ENCODE peak calls at places on chromosomes 11 and 22, in six cellular contexts. P, A, S, D, U and B are unnamed samples.

GRCh38 chr11:107840120-107840479 is 18.5 kb downstream of the SLC35F2 start:
- DNase-seq in P (no peak), A (no peak), S (no peak), D (no peak), U (no peak), B (no peak)

GRCh38 chr22:20115691-20116375 is at the start of gene RANBP1:
- DNase-seq in P (no peak), A (no peak), S (no peak), D (no peak), U (no peak), B (peak)

GRCh38 chr11:27830206-27830605 is 130.0 kb upstream of the BDNF start:
- DNase-seq in P (no peak), A (no peak), S (no peak), D (no peak), U (no peak), B (no peak)

GRCh38 chr22:20531404-20532181 is 24.2 kb downstream of the MED15 start:
- DNase-seq in P (no peak), A (no peak), S (no peak), D (peak), U (peak), B (no peak)

GRCh38 chr11:70090989-70091388 is 12.9 kb downstream of the ANO1 start:
- DNase-seq in P (no peak), A (no peak), S (no peak), D (no peak), U (peak), B (no peak)

GRCh38 chr11:95586681-95587080 is 202.9 kb downstream of the FAM76B start:
- DNase-seq in P (no peak), A (no peak), S (no peak), D (no peak), U (no peak), B (no peak)

GRCh38 chr11:1199689-1200610 is 22.9 kb upstream of the MUC5B start:
- DNase-seq in P (peak), A (no peak), S (no peak), D (no peak), U (peak), B (peak)

GRCh38 chr11:133137939-133138338 is 394.4 kb downstream of the OPCML start:
- DNase-seq in P (no peak), A (no peak), S (no peak), D (no peak), U (no peak), B (no peak)

GRCh38 chr11:24386551-24387404 is 110.1 kb upstream of the LUZP2 start:
- DNase-seq in P (no peak), A (no peak), S (no peak), D (peak), U (no peak), B (no peak)

GRCh38 chr22:49763138-49763537 is 64.5 kb downstream of the BRD1 start:
- DNase-seq in P (peak), A (no peak), S (no peak), D (no peak), U (no peak), B (no peak)

GRCh38 chr11:46710821-46711269 is 8.2 kb upstream of the F2 start:
- DNase-seq in P (no peak), A (no peak), S (no peak), D (peak), U (peak), B (no peak)

GRCh38 chr11:69243496-69244200 is 50.3 kb upstream of the MYEOV start:
- DNase-seq in P (no peak), A (no peak), S (no peak), D (no peak), U (no peak), B (no peak)

GRCh38 chr11:65427691-65428577 is 5.3 kb downstream of the NEAT1 start:
- DNase-seq in P (no peak), A (peak), S (no peak), D (peak), U (no peak), B (no peak)

GRCh38 chr11:34653851-34654490 is 33.1 kb downstream of the EHF start:
- DNase-seq in P (no peak), A (peak), S (no peak), D (peak), U (no peak), B (no peak)

GRCh38 chr22:28833276-28833923 is 33.0 kb upstream of the XBP1 start:
- DNase-seq in P (no peak), A (no peak), S (no peak), D (no peak), U (no peak), B (no peak)

GRCh38 chr22:42313804-42314581 is 43.5 kb upstream of the TCF20 start:
- DNase-seq in P (peak), A (peak), S (peak), D (peak), U (no peak), B (peak)

GRCh38 chr11:88415495-88415894 is 78.0 kb upstream of the CTSC start:
- DNase-seq in P (no peak), A (no peak), S (no peak), D (no peak), U (no peak), B (no peak)

GRCh38 chr22:37545703-37546435 is 14.4 kb upstream of the CDC42EP1 start:
- DNase-seq in P (peak), A (peak), S (peak), D (peak), U (peak), B (peak)

GRCh38 chr11:25453471-25453870 is 878.5 kb upstream of the ANO3 start:
- DNase-seq in P (no peak), A (no peak), S (no peak), D (no peak), U (no peak), B (no peak)

GRCh38 chr11:69265210-69265609 is 28.7 kb upstream of the MYEOV start:
- DNase-seq in P (no peak), A (no peak), S (no peak), D (no peak), U (no peak), B (no peak)

DNA sequence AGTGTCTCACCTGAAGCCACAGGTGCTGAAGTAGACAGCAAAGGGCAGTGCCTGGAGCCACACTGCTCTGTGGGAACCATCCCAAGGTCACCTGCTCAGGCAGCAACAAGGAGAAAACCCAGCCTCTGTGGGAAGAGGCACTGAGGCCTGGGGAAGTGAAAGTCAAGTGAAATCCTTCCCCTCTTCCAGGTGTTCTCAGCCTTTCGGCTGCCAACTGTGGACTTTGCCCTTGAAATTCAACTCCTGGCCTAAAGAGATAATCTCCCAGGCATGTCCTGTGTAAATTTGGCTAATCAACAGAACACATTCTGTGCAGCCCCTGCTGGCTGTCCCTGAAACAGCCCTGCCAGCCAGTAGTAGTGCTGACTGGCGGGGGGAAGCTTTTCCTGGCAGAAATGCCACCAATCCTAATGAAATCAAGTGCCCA is 112.1 kb downstream of the RPL27A start:
- DNase-seq in P (peak), A (peak), S (no peak), D (no peak), U (no peak), B (no peak)
- TF ChIP-seq CTCF in P (peak), A (peak), S (peak), D (peak), U (peak), B (peak)

GRCh38 chr22:47151064-47151463 is 388.6 kb downstream of the TBC1D22A start:
- DNase-seq in P (no peak), A (no peak), S (no peak), D (no peak), U (no peak), B (no peak)
- TF ChIP-seq CTCF in P (no peak), A (no peak), S (no peak), D (no peak), U (no peak), B (no peak)

GRCh38 chr11:9858822-9859221 is 194.9 kb downstream of the SWAP70 start:
- DNase-seq in P (no peak), A (no peak), S (no peak), D (peak), U (no peak), B (no peak)
- TF ChIP-seq CTCF in P (no peak), A (no peak), S (no peak), D (no peak), U (no peak), B (no peak)

DNA sequence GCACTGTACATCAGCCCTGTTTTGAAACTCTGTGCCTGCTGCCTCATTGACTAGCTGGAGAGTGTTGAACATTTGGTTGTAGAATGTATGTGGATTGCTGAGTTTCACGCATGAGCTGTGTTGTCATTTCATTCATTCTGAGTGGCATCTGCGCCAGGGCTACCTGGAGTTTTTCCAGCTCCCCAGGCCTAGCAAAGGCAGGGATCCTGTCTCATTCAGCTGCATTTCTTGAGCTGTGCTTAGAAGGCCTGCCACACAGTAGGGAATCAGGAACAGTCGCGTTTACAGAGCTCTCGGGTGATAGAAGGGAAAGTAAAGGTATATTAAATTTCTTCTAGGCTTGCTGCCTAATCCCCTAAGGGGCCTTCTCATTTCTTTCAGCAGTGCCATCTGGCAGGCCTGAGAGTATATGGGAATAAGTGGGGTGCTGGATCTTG is 44.3 kb downstream of the PTPRJ start:
- DNase-seq in P (no peak), A (no peak), S (no peak), D (no peak), U (no peak), B (no peak)
- TF ChIP-seq CTCF in P (no peak), A (no peak), S (no peak), D (no peak), U (no peak), B (no peak)

GRCh38 chr22:17945851-17946690 is 78.3 kb downstream of the MICAL3 start:
- DNase-seq in P (no peak), A (no peak), S (no peak), D (no peak), U (no peak), B (no peak)
- TF ChIP-seq CTCF in P (no peak), A (no peak), S (no peak), D (no peak), U (no peak), B (no peak)

GRCh38 chr22:22576244-22576988 is 17.4 kb upstream of the PRAME start:
- DNase-seq in P (peak), A (peak), S (peak), D (peak), U (peak), B (peak)
- TF ChIP-seq CTCF in P (peak), A (peak), S (peak), D (peak), U (peak), B (peak)

DNA sequence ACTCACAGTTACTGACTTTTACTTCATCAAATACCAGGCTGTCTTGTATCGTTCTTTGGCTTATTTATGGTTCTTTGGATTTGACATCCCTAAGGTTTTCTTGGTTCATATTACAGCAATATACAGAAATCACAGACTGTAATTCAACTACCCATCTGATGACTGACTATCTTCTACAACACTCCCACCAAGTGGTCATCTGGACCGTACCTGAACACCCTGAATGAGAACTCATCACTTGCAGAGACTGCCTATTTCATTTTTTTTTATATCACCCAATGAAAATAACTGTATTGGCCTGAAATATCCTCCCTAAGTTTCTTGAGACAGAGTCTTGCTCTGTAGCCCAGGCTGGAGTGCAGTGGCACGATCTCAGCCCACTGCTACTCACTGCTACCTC is 9.5 kb upstream of the UPB1 start:
- DNase-seq in P (no peak), A (no peak), S (no peak), D (no peak), U (no peak), B (no peak)
- TF ChIP-seq CTCF in P (no peak), A (no peak), S (no peak), D (no peak), U (peak), B (no peak)

GRCh38 chr11:116234989-116235567 is 537.7 kb downstream of the BUD13 start:
- DNase-seq in P (no peak), A (no peak), S (no peak), D (no peak), U (no peak), B (no peak)
- TF ChIP-seq CTCF in P (peak), A (no peak), S (no peak), D (no peak), U (no peak), B (no peak)